ENCODE peak calls at places on chromosomes 12 and 14, in ten cellular contexts. P is transverse colon; J is cerebellum; W is HFFc6; M is EL; A is RWPE1; I is activated CD4-positive, CD25-positive, alpha-beta regulatory T cell; B is NCI-H1092; K is tibial nerve; D is epithelial cell of esophagus. T is an unnamed sample.

GRCh38 chr12:2267624-2268477 is 215.1 kb downstream of the CACNA1C start:
- DNase-seq in I (no peak), D (no peak), A (no peak), B (no peak), M (peak), P (no peak), J (peak), K (peak), W (no peak), T (no peak)

GRCh38 chr12:104352106-104352713 is 48.7 kb downstream of the EID3 start:
- DNase-seq in J (no peak), I (no peak), M (peak), A (no peak), B (no peak), D (no peak), W (no peak), P (no peak), K (no peak), T (no peak)

GRCh38 chr12:6224550-6224949 is 24.4 kb downstream of the CD9 start:
- DNase-seq in D (peak), B (no peak), I (no peak), M (no peak), A (no peak), P (peak), W (no peak), K (no peak), J (no peak), T (no peak)

GRCh38 chr12:77943466-77943865 is 112.8 kb downstream of the NAV3 start:
- DNase-seq in J (no peak), B (no peak), K (no peak), A (peak), P (no peak), I (no peak), W (peak), M (peak), D (peak), T (no peak)

GRCh38 chr12:9750276-9751203 is 10.2 kb downstream of the CD69 start:
- DNase-seq in B (peak), J (peak), P (peak), A (peak), M (peak), I (no peak), W (peak), D (peak), K (peak), T (no peak)

GRCh38 chr14:104283197-104284106 is 145.1 kb downstream of the KIF26A start:
- DNase-seq in D (no peak), K (no peak), B (no peak), I (no peak), M (no peak), A (no peak), W (no peak), J (no peak), P (peak), T (no peak)

GRCh38 chr14:41642402-41643195 is 35.9 kb downstream of the LRFN5 start:
- DNase-seq in I (no peak), B (no peak), W (no peak), J (no peak), A (no peak), D (no peak), K (no peak), M (no peak), P (no peak), T (no peak)

GRCh38 chr12:14901228-14901562 is 15.5 kb upstream of the MGP start:
- DNase-seq in J (no peak), B (no peak), D (no peak), M (no peak), K (no peak), W (no peak), P (no peak), A (no peak), I (no peak), T (no peak)

GRCh38 chr14:70005281-70005805 is 126.1 kb downstream of the SMOC1 start:
- DNase-seq in A (no peak), J (no peak), M (no peak), D (no peak), B (no peak), I (no peak), W (no peak), P (peak), K (no peak), T (no peak)

GRCh38 chr12:84436134-84436533 is 476.5 kb downstream of the SLC6A15 start:
- DNase-seq in B (no peak), W (no peak), J (no peak), I (no peak), P (no peak), A (no peak), D (no peak), K (no peak), M (no peak), T (no peak)

GRCh38 chr14:20417250-20418186 is 4.2 kb upstream of the TEP1 start:
- DNase-seq in A (no peak), J (no peak), P (peak), D (no peak), I (no peak), B (peak), M (no peak), K (no peak), W (no peak), T (no peak)

GRCh38 chr14:68040633-68041369 is 221.2 kb downstream of the RAD51B start:
- DNase-seq in K (no peak), I (no peak), B (no peak), J (no peak), A (no peak), D (no peak), P (no peak), W (no peak), M (no peak), T (no peak)

GRCh38 chr12:55706840-55707671 is 648 bp downstream of the ITGA7 start:
- DNase-seq in K (no peak), I (no peak), M (peak), B (no peak), A (no peak), D (no peak), W (no peak), J (no peak), P (no peak), T (no peak)

GRCh38 chr14:23078692-23079116 is 16.2 kb downstream of the ACIN1 start:
- DNase-seq in P (peak), A (peak), B (no peak), D (peak), K (peak), J (no peak), I (no peak), M (peak), W (peak), T (peak)

GRCh38 chr12:96265836-96266235 is 71.7 kb downstream of the ELK3 start:
- DNase-seq in B (no peak), M (no peak), K (no peak), I (no peak), J (no peak), A (no peak), D (no peak), P (no peak), W (no peak), T (no peak)

GRCh38 chr12:123938679-123939480 is 33.8 kb downstream of the CCDC92 start:
- DNase-seq in I (no peak), M (peak), B (no peak), W (no peak), P (no peak), J (no peak), K (no peak), D (no peak), A (no peak), T (no peak)

GRCh38 chr14:67850066-67850830 is 30.7 kb downstream of the RAD51B start:
- DNase-seq in K (no peak), P (no peak), J (no peak), B (no peak), M (no peak), D (no peak), A (no peak), W (no peak), I (no peak), T (no peak)

GRCh38 chr14:85380891-85381290 is 149.1 kb upstream of the FLRT2 start:
- DNase-seq in J (no peak), P (no peak), D (no peak), M (peak), W (no peak), A (no peak), K (no peak), B (no peak), I (no peak), T (no peak)

GRCh38 chr14:77615231-77616132 is 955 bp downstream of the SPTLC2 start:
- DNase-seq in M (peak), B (no peak), K (no peak), I (no peak), D (peak), P (peak), W (peak), J (peak), A (no peak), T (no peak)

GRCh38 chr12:113318046-113318656 is 16.8 kb downstream of the SLC8B1 start:
- DNase-seq in A (no peak), W (no peak), K (no peak), M (no peak), D (no peak), J (no peak), B (no peak), P (no peak), I (no peak), T (no peak)

GRCh38 chr14:105436891-105437722 is 17.5 kb downstream of the MTA1 start:
- DNase-seq in M (no peak), W (no peak), K (no peak), A (peak), P (peak), J (no peak), I (no peak), D (peak), B (no peak), T (no peak)

GRCh38 chr14:44405350-44405619 is 101.8 kb downstream of the FSCB start:
- DNase-seq in W (no peak), M (no peak), K (no peak), I (no peak), P (no peak), J (no peak), D (no peak), B (no peak), A (no peak), T (no peak)

GRCh38 chr12:100823988-100824387 is 29.4 kb downstream of the ANO4 start:
- DNase-seq in K (no peak), P (no peak), J (no peak), I (no peak), D (peak), A (peak), M (peak), B (no peak), W (peak), T (no peak)

GRCh38 chr14:54570651-54571415 is 3.9 kb downstream of the SAMD4A start:
- DNase-seq in K (no peak), D (peak), I (no peak), W (peak), B (no peak), P (no peak), A (peak), M (peak), J (no peak), T (peak)

GRCh38 chr14:89720741-89721315 is 233.7 kb downstream of the EFCAB11 start:
- DNase-seq in M (no peak), K (peak), P (peak), W (no peak), B (no peak), A (no peak), I (peak), J (no peak), D (no peak), T (no peak)

GRCh38 chr12:45232771-45233372 is 17.0 kb downstream of the ANO6 start:
- DNase-seq in A (peak), M (peak), B (no peak), P (no peak), J (no peak), K (no peak), W (peak), I (no peak), D (peak), T (peak)

GRCh38 chr14:51082394-51082793 is 12.5 kb downstream of the TRIM9 start:
- DNase-seq in I (no peak), W (no peak), A (no peak), K (no peak), D (no peak), B (no peak), J (no peak), M (no peak), P (no peak), T (no peak)

GRCh38 chr12:127272864-127273263 is 994.1 kb upstream of the TMEM132C start:
- DNase-seq in W (peak), A (peak), J (no peak), B (no peak), D (peak), M (peak), I (no peak), K (no peak), P (no peak), T (peak)

GRCh38 chr14:36478782-36479181 is 41.2 kb downstream of the NKX2-1 start:
- DNase-seq in W (peak), I (no peak), K (no peak), D (peak), B (no peak), J (no peak), A (peak), P (no peak), M (no peak), T (no peak)

GRCh38 chr14:31291210-31291609 is 83.6 kb upstream of the HECTD1 start:
- DNase-seq in I (no peak), B (no peak), P (no peak), D (no peak), K (no peak), A (no peak), M (peak), J (no peak), W (no peak), T (no peak)

GRCh38 chr12:74626397-74626796 is 88.8 kb downstream of the ATXN7L3B start:
- DNase-seq in B (no peak), W (no peak), A (no peak), K (no peak), M (no peak), D (no peak), J (no peak), P (no peak), I (no peak), T (no peak)

GRCh38 chr12:77402726-77403125 is 337.4 kb upstream of the E2F7 start:
- DNase-seq in I (no peak), A (no peak), B (peak), M (peak), W (no peak), K (no peak), P (no peak), D (peak), J (peak), T (no peak)

GRCh38 chr12:116508145-116509121 is 50.7 kb upstream of the MAP1LC3B2 start:
- DNase-seq in D (no peak), M (peak), W (no peak), P (peak), A (no peak), K (no peak), B (no peak), I (no peak), J (no peak), T (no peak)

GRCh38 chr12:67069451-67070306 is 199.5 kb upstream of the CAND1 start:
- DNase-seq in W (no peak), I (no peak), J (peak), K (no peak), B (no peak), D (peak), P (peak), M (peak), A (no peak), T (no peak)